ENCODE peak calls at places on chromosomes 6 and 20, in nine cellular contexts. O is AG04450, M is brain microvascular endothelial cell, G is tibial artery, F is Panc1, S is GM23338, Q is fibroblast of lung, J is testis, Z is astrocyte of the spinal cord. B is an unnamed sample.

GRCh38 chr6:161029195-161029809 is 37.7 kb downstream of the MAP3K4 start:
- DNase-seq in F (no peak), Q (peak), O (peak), S (no peak), Z (peak), J (no peak), G (no peak), M (peak), B (peak)

GRCh38 chr6:130843575-130844320 is 16.5 kb downstream of the SMLR1 start:
- DNase-seq in Z (peak), Q (peak), M (peak), O (no peak), F (peak), S (peak), J (no peak), G (no peak), B (peak)

GRCh38 chr6:167827588-167828324 is 1.0 kb downstream of the AFDN start:
- DNase-seq in M (no peak), Z (peak), O (no peak), Q (peak), G (no peak), F (no peak), S (peak), J (peak), B (no peak)

GRCh38 chr6:157755752-157756411 is 67.2 kb upstream of the SNX9 start:
- DNase-seq in S (no peak), J (no peak), G (no peak), Z (no peak), O (no peak), Q (no peak), F (no peak), M (no peak), B (no peak)

GRCh38 chr20:39263076-39263475 is 300.9 kb downstream of the DHX35 start:
- DNase-seq in J (no peak), Z (peak), G (no peak), F (no peak), O (no peak), Q (peak), S (no peak), M (no peak), B (peak)

GRCh38 chr20:51376121-51376520 is 166.4 kb downstream of the NFATC2 start:
- DNase-seq in Q (no peak), O (no peak), Z (no peak), M (no peak), S (no peak), G (no peak), F (no peak), J (no peak), B (no peak)

GRCh38 chr6:49543087-49543858 is 7.2 kb upstream of the C6orf141 start:
- DNase-seq in S (no peak), Q (no peak), Z (no peak), F (no peak), O (no peak), J (peak), G (no peak), M (no peak), B (no peak)

GRCh38 chr6:4964675-4965336 is 39.0 kb downstream of the RPP40 start:
- DNase-seq in O (no peak), S (no peak), Q (no peak), F (no peak), M (no peak), G (no peak), Z (no peak), J (no peak), B (no peak)

GRCh38 chr6:70886661-70887060 is 70.2 kb downstream of the B3GAT2 start:
- DNase-seq in Z (no peak), G (no peak), Q (no peak), S (no peak), O (no peak), M (no peak), F (no peak), J (no peak), B (no peak)

GRCh38 chr20:17939622-17940446 is 28.8 kb downstream of the SNX5 start:
- DNase-seq in F (no peak), J (no peak), O (no peak), Q (no peak), Z (no peak), G (no peak), M (no peak), S (peak), B (no peak)

GRCh38 chr6:7828123-7828522 is 82.5 kb downstream of the TXNDC5 start:
- DNase-seq in G (no peak), Q (no peak), Z (peak), M (no peak), O (no peak), S (no peak), F (no peak), J (no peak), B (no peak)

GRCh38 chr20:61980647-61981583 is 84.8 kb downstream of the TAF4 start:
- DNase-seq in S (peak), F (peak), Z (peak), O (no peak), J (peak), Q (peak), M (peak), G (no peak), B (no peak)

GRCh38 chr6:106318851-106319250 is 6.7 kb downstream of the ATG5 start:
- DNase-seq in Z (no peak), O (no peak), F (no peak), J (no peak), M (no peak), G (no peak), Q (no peak), S (no peak), B (no peak)

GRCh38 chr20:13340088-13340487 is 119.0 kb downstream of the ISM1 start:
- DNase-seq in G (no peak), O (no peak), M (no peak), F (no peak), S (no peak), Z (no peak), J (no peak), Q (no peak), B (no peak)

GRCh38 chr6:31005249-31006020 is 4.8 kb upstream of the MUC22 start:
- DNase-seq in M (no peak), Z (no peak), G (no peak), Q (no peak), S (no peak), O (no peak), J (no peak), F (no peak), B (no peak)

GRCh38 chr6:31007694-31008093 is 2.6 kb upstream of the MUC22 start:
- DNase-seq in F (no peak), S (no peak), O (peak), M (peak), Z (peak), J (no peak), Q (peak), G (no peak), B (peak)

GRCh38 chr6:31010393-31011060 is at the start of gene MUC22:
- DNase-seq in O (no peak), F (no peak), G (no peak), S (no peak), J (no peak), Q (peak), M (peak), Z (peak), B (peak)

GRCh38 chr6:31009731-31010130 is 543 bp upstream of the MUC22 start:
- DNase-seq in S (no peak), G (no peak), F (no peak), J (no peak), M (no peak), Z (no peak), O (no peak), Q (no peak), B (no peak)

GRCh38 chr6:31008165-31008564 is 2.1 kb upstream of the MUC22 start:
- DNase-seq in Z (no peak), J (no peak), O (no peak), G (no peak), S (peak), M (no peak), F (no peak), Q (no peak), B (no peak)
- TF ChIP-seq CTCF in Z (no peak), J (no peak), O (no peak), G (no peak), S (peak), M (peak), F (peak), Q (no peak), B (no peak)

DNA sequence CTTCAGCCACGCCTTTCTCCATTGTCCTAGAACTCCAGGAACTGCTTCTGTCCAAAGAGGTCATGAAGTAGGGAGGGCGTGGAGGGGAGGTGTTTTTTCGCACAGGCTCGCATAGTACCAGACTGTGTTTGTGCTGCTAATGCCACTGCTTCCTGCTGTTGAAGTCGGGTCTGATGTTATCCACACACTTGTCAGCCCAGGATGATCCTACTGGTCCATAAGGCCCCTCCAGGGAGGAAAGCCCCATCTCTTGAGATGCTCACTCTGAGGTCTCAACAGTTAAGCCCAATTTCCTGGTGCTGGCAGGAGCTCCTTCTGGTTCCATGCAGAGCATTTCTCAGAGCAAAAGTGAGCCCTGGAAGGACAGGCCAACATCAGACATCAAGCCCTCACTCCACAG is 65.6 kb downstream of the C6orf118 start:
- DNase-seq in Z (no peak), F (no peak), O (no peak), Q (no peak), S (no peak), J (no peak), G (no peak), M (no peak), B (no peak)
- H3K4me3 ChIP-seq in Z (no peak), F (no peak), O (no peak), Q (no peak), S (no peak), J (no peak), G (no peak), M (no peak), B (no peak)

DNA sequence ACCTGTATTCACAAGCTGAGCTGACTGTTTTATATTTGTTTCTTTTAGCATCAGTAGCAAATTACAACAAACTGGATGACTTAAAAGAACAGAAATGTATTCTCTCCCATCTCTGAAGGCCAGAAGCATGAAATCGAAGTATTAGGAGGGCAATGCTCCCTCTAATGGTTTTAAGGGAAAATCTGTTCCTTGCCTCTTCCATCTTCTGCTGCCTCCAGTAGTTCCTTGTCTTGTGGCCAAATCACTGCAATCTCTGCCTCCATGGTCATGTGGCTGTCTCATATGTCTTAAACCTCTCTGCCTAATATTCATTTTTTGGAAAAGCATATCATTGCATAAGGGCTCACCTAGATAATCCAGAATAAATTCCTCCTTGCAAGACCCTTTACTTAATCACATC is 25.2 kb upstream of the ASCC3 start:
- DNase-seq in G (no peak), F (no peak), J (no peak), S (peak), M (no peak), O (no peak), Q (no peak), Z (no peak), B (no peak)
- TF ChIP-seq CTCF in G (no peak), F (peak), J (no peak), S (peak), M (no peak), O (no peak), Q (no peak), Z (no peak), B (no peak)

GRCh38 chr20:63027425-63028389 is 20.9 kb upstream of the BHLHE23 start:
- DNase-seq in G (no peak), Z (no peak), J (no peak), F (no peak), O (no peak), Q (no peak), M (no peak), S (peak), B (no peak)
- H3K4me3 ChIP-seq in G (no peak), Z (no peak), J (no peak), F (no peak), O (no peak), Q (no peak), M (no peak), S (peak), B (no peak)

B was measured in astrocyte of the cerebellum.